ENCODE peak calls at places on chromosomes 1 and 21, in seven cellular contexts. U is HuH-7.5, M is mesothelial cell of epicardium, S is lower leg skin, Q is retina, P is A549, N is NCI-H1092. E is an unnamed sample.

GRCh38 chr1:12622506-12622905 is 4.5 kb upstream of the DHRS3 start:
- DNase-seq in U (no peak), M (no peak), S (no peak), Q (no peak), P (no peak), N (no peak), E (no peak)

GRCh38 chr1:199545780-199546179 is 481.7 kb upstream of the NR5A2 start:
- DNase-seq in U (peak), M (no peak), S (no peak), Q (no peak), P (peak), N (no peak), E (no peak)

GRCh38 chr1:101388904-101389546 is 152.2 kb downstream of the S1PR1 start:
- DNase-seq in U (no peak), M (no peak), S (no peak), Q (no peak), P (no peak), N (no peak), E (no peak)

GRCh38 chr1:9087411-9087810 is 18.0 kb upstream of the SLC2A5 start:
- DNase-seq in U (no peak), M (no peak), S (no peak), Q (no peak), P (no peak), N (no peak), E (no peak)

GRCh38 chr1:242847390-242847993 is 323.0 kb upstream of the PLD5 start:
- DNase-seq in U (no peak), M (no peak), S (no peak), Q (no peak), P (peak), N (no peak), E (no peak)

GRCh38 chr21:34644815-34645214 is 24.0 kb upstream of the CLIC6 start:
- DNase-seq in U (no peak), M (no peak), S (peak), Q (no peak), P (no peak), N (no peak), E (no peak)

GRCh38 chr1:155064109-155064812 is 721 bp downstream of the EFNA4 start:
- DNase-seq in U (peak), M (no peak), S (no peak), Q (no peak), P (peak), N (peak), E (no peak)

GRCh38 chr1:52552236-52552504 is 722 bp downstream of the TUT4 start:
- DNase-seq in U (peak), M (no peak), S (peak), Q (peak), P (peak), N (no peak), E (no peak)

GRCh38 chr1:191963286-191963685 is 195.0 kb upstream of the RGS18 start:
- DNase-seq in U (no peak), M (no peak), S (no peak), Q (no peak), P (no peak), N (no peak), E (no peak)

GRCh38 chr1:54786778-54787177 is 14.3 kb downstream of the TTC22 start:
- DNase-seq in U (no peak), M (no peak), S (peak), Q (no peak), P (no peak), N (no peak), E (no peak)

E was measured in D721Med.